ENCODE peak calls at places on chromosomes 6 and 20, in nine cellular contexts. H is body of pancreas, L is esophagus muscularis mucosa, C is esophagus squamous epithelium, B is A549, D is sigmoid colon, F is HepG2, A is IMR-90, M is transverse colon. W is an unnamed sample.

GRCh38 chr6:116974942-116975341 is 97.9 kb downstream of the RFX6 start:
- DNase-seq in A (no peak), B (no peak), M (no peak), D (no peak), H (no peak), F (no peak), C (no peak), L (no peak), W (no peak)

GRCh38 chr6:93389192-93389591 is 30.2 kb downstream of the EPHA7 start:
- DNase-seq in D (no peak), M (no peak), H (no peak), F (no peak), L (no peak), A (no peak), C (no peak), B (no peak), W (no peak)

GRCh38 chr6:53066059-53066406 is 829 bp downstream of the FBXO9 start:
- DNase-seq in H (peak), C (no peak), D (peak), F (no peak), B (peak), M (peak), A (peak), L (no peak), W (peak)

GRCh38 chr20:46122071-46122470 is 4.0 kb downstream of the CD40 start:
- DNase-seq in C (no peak), L (no peak), D (no peak), A (peak), F (peak), B (no peak), M (no peak), H (no peak), W (no peak)

GRCh38 chr20:45962031-45962755 is 9.8 kb downstream of the ZNF335 start:
- DNase-seq in L (no peak), H (peak), B (no peak), A (no peak), C (no peak), M (no peak), F (no peak), D (peak), W (peak)

GRCh38 chr20:10006461-10006860 is 28.3 kb upstream of the ANKEF1 start:
- DNase-seq in H (no peak), C (no peak), B (no peak), F (no peak), M (no peak), A (no peak), D (no peak), L (no peak), W (no peak)

GRCh38 chr6:41449399-41450245 is 96.6 kb upstream of the FOXP4 start:
- DNase-seq in D (peak), A (no peak), L (no peak), B (peak), C (no peak), H (peak), M (peak), F (peak), W (peak)

GRCh38 chr20:51449498-51450220 is 92.9 kb downstream of the NFATC2 start:
- DNase-seq in M (no peak), H (no peak), A (no peak), D (no peak), B (no peak), C (no peak), L (no peak), F (no peak), W (no peak)

GRCh38 chr6:1538810-1539482 is 70.8 kb upstream of the FOXC1 start:
- DNase-seq in H (no peak), L (no peak), M (no peak), D (no peak), C (no peak), B (no peak), F (no peak), A (no peak), W (no peak)

GRCh38 chr6:1552296-1552761 is 57.4 kb upstream of the FOXC1 start:
- DNase-seq in L (no peak), B (peak), C (no peak), D (no peak), F (peak), H (no peak), M (no peak), A (peak), W (no peak)

GRCh38 chr20:680638-681037 is 5.0 kb upstream of the SCRT2 start:
- DNase-seq in C (no peak), L (no peak), H (no peak), M (no peak), D (no peak), B (no peak), F (no peak), A (no peak), W (no peak)

GRCh38 chr6:155693573-155694428 is 238.2 kb upstream of the NOX3 start:
- DNase-seq in L (no peak), A (no peak), H (peak), F (no peak), D (no peak), C (no peak), M (peak), B (no peak), W (no peak)

GRCh38 chr6:168078199-168078942 is 641 bp downstream of the FRMD1 start:
- DNase-seq in D (no peak), L (no peak), A (no peak), M (peak), C (no peak), B (no peak), F (no peak), H (no peak), W (no peak)

GRCh38 chr6:15879372-15880261 is 216.8 kb upstream of the DTNBP1 start:
- DNase-seq in L (no peak), A (peak), F (no peak), B (no peak), D (peak), M (peak), H (peak), C (no peak), W (peak)

GRCh38 chr6:134520181-134521115 is 202.5 kb upstream of the SGK1 start:
- DNase-seq in C (no peak), L (no peak), M (no peak), B (no peak), D (no peak), H (no peak), A (peak), F (no peak), W (no peak)

GRCh38 chr20:41004561-41005360 is 23.9 kb upstream of the TOP1 start:
- DNase-seq in F (no peak), B (no peak), A (peak), M (no peak), D (no peak), L (no peak), H (no peak), C (no peak), W (no peak)

GRCh38 chr6:15309611-15310283 is 63.9 kb downstream of the JARID2 start:
- DNase-seq in H (no peak), F (no peak), D (no peak), C (no peak), M (no peak), A (no peak), L (no peak), B (no peak), W (no peak)

GRCh38 chr6:141988954-141989705 is 143.6 kb upstream of the GJE1 start:
- DNase-seq in A (peak), H (peak), F (peak), B (peak), C (no peak), L (no peak), D (no peak), M (no peak), W (no peak)

GRCh38 chr6:128365520-128366160 is 154.8 kb downstream of the PTPRK start:
- DNase-seq in D (no peak), B (no peak), L (no peak), F (peak), C (no peak), A (no peak), H (no peak), M (peak), W (no peak)

GRCh38 chr6:18293192-18293904 is 29.0 kb upstream of the DEK start:
- DNase-seq in C (no peak), D (no peak), B (peak), L (no peak), H (no peak), F (peak), A (peak), M (peak), W (no peak)

GRCh38 chr6:142507065-142507464 is 205.3 kb downstream of the ADGRG6 start:
- DNase-seq in C (no peak), L (no peak), D (no peak), B (no peak), F (no peak), A (no peak), M (no peak), H (no peak), W (no peak)

GRCh38 chr6:43093361-43094289 is 17.5 kb downstream of the PTK7 start:
- DNase-seq in A (peak), L (no peak), B (no peak), F (peak), M (peak), C (no peak), H (no peak), D (peak), W (no peak)

GRCh38 chr6:126188271-126188909 is 151.5 kb upstream of the CENPW start:
- DNase-seq in M (no peak), C (no peak), D (no peak), B (peak), H (no peak), A (peak), F (peak), L (no peak), W (no peak)

GRCh38 chr20:20519269-20519668 is 151.4 kb downstream of the INSM1 start:
- DNase-seq in B (no peak), H (no peak), F (peak), L (no peak), M (peak), A (no peak), C (no peak), D (no peak), W (no peak)

GRCh38 chr6:148548749-148549140 is 198.1 kb upstream of the UST start:
- DNase-seq in L (no peak), C (no peak), F (no peak), B (no peak), M (no peak), A (no peak), D (no peak), H (no peak), W (no peak)

GRCh38 chr6:111737065-111737521 is 131.4 kb upstream of the TRAF3IP2 start:
- DNase-seq in F (peak), L (no peak), B (no peak), A (peak), C (no peak), M (no peak), D (no peak), H (no peak), W (no peak)

GRCh38 chr20:57244627-57245214 is 21.7 kb downstream of the BMP7 start:
- DNase-seq in D (no peak), M (no peak), F (no peak), L (no peak), B (no peak), A (no peak), C (no peak), H (no peak), W (no peak)

GRCh38 chr6:70415247-70415646 is 1.9 kb downstream of the FAM135A start:
- DNase-seq in B (no peak), M (no peak), H (no peak), A (no peak), D (no peak), C (no peak), F (no peak), L (no peak), W (no peak)

GRCh38 chr6:113953346-113953745 is 17.6 kb downstream of the HDAC2 start:
- DNase-seq in A (peak), M (no peak), L (no peak), B (no peak), F (no peak), D (no peak), C (no peak), H (no peak), W (no peak)

DNA sequence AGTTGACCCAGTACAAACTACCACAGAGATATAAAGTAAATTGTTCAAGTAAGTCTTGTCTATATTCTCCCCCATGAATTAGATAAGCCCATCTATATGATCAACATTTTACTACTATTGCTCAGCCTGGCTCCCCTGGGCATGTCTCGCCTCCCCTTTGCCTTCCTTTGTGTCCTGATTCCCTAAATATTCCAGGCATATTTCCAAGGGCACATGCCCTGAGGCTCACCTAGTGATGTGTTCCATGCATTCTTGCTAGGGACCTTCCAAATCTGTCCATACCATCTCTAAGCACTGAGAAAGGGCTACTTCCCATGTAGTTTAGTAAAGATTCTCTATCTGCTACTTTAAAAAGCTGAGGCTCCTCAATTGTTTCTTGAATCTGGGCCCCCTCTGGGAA is 309.5 kb upstream of the PRND start:
- DNase-seq in A (no peak), B (no peak), D (no peak), F (no peak), C (no peak), H (no peak), M (no peak), L (no peak), W (no peak)
- TF ChIP-seq POLR2A in A (no peak), B (no peak), D (no peak), F (no peak), C (no peak), H (no peak), M (no peak), L (no peak), W (no peak)

DNA sequence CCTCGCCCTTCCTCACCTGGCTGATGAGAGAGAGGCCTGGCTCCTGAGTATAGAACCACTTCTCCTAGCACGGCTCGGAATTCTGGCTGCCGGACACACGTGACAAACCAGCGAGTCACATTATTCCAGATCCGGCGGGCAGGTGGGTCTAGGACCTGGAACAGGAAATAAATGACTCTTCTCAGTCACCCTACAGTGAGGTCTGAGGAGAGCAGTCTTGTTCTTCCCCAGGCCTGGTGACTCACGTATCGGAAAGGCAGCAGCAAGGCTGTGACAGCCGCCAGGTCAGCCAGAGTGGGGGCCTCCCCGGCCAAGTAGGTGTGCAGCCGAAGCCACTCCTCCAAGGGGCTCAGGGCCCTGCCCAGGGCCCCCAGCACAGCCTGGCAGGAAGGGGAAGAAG is 2.8 kb downstream of the VARS1 start:
- DNase-seq in B (no peak), C (no peak), H (no peak), M (no peak), F (no peak), A (peak), D (no peak), L (no peak), W (peak)
- TF ChIP-seq CTCF in B (no peak), C (no peak), H (no peak), M (no peak), F (no peak), A (no peak), D (no peak), L (no peak), W (no peak)

GRCh38 chr20:62777528-62777830 is 18.8 kb upstream of the MRGBP start:
- DNase-seq in D (no peak), H (no peak), L (no peak), A (no peak), B (no peak), F (no peak), C (no peak), M (no peak), W (no peak)
- TF ChIP-seq POLR2A in D (no peak), H (no peak), L (no peak), A (no peak), B (no peak), F (no peak), C (no peak), M (no peak), W (no peak)

DNA sequence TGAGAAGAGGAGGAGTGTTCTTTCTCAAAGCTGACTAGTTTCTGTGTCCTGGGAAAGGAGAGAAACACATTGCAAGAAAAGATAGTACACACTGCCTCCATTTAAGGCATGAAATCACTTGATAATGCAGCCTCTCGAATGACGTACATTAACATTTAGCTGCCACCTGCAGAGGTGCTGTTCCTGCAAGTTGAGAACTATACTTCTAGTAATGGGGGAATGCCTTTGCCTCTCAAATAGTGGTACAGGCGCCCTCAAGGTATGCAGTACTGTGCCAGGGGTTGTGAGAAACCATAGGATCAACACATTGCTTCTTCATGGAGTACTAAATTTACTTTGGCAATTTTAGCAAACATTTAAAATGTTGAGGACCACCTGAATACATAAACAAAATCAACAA is 20.1 kb downstream of the IMPG1 start:
- DNase-seq in L (no peak), H (no peak), M (no peak), C (no peak), D (no peak), F (no peak), A (no peak), B (no peak), W (no peak)
- TF ChIP-seq CTCF in L (no peak), H (no peak), M (no peak), C (no peak), D (no peak), F (no peak), A (no peak), B (no peak), W (no peak)